ENCODE peak calls at places on chromosomes 1 and 21, in four cellular contexts. K, D, R and A are unnamed samples.

GRCh38 chr1:24905355-24905978 is 24.6 kb downstream of the RUNX3 start:
- DNase-seq in R (no peak), D (no peak), K (no peak), A (no peak)

GRCh38 chr1:181189691-181190361 is 101.3 kb downstream of the IER5 start:
- DNase-seq in K (peak; percentile 77), R (peak; percentile 65), D (peak; percentile 90), A (peak; percentile 82)

GRCh38 chr21:45998871-45999580 is 17.5 kb downstream of the COL6A1 start:
- DNase-seq in K (no peak), D (no peak), R (no peak), A (no peak)

GRCh38 chr1:15678578-15678977 is 5.5 kb upstream of the PLEKHM2 start:
- DNase-seq in K (no peak), D (peak; percentile 37), R (peak; percentile 58), A (peak; percentile 85)

GRCh38 chr1:228415853-228416216 is 826 bp downstream of the TRIM17 start:
- DNase-seq in R (no peak), K (no peak), D (no peak), A (peak; percentile 20)

GRCh38 chr21:15932681-15933200 is 203.0 kb downstream of the USP25 start:
- DNase-seq in D (no peak), R (no peak), K (no peak), A (no peak)

GRCh38 chr1:2193514-2194251 is 889 bp downstream of the FAAP20 start:
- DNase-seq in K (no peak), R (no peak), D (no peak), A (no peak)

GRCh38 chr1:39540504-39541031 is 36.0 kb downstream of the PABPC4 start:
- DNase-seq in D (peak; percentile 49), R (no peak), K (peak; percentile 85), A (peak; percentile 59)

GRCh38 chr1:156401175-156401574 is 32.2 kb downstream of the RHBG start:
- DNase-seq in D (no peak), K (no peak), R (no peak), A (no peak)

GRCh38 chr1:204206121-204206520 is 7.7 kb downstream of the GOLT1A start:
- DNase-seq in D (peak; percentile 46), R (no peak), K (no peak), A (no peak)

GRCh38 chr1:171754381-171754705 is 12.5 kb upstream of the VAMP4 start:
- DNase-seq in K (no peak), R (peak; percentile 12), D (peak; percentile 85), A (peak; percentile 84)

GRCh38 chr1:237799762-237800474 is 90.8 kb downstream of the ZP4 start:
- DNase-seq in D (peak; percentile 10), K (no peak), R (peak; percentile 86), A (no peak)